ENCODE peak calls at places on chromosomes 2 and 18, in six cellular contexts. One of them, this sample, is unnamed. For H3K27me3, the result is how much of the 10 kb centered on the place peaks cover.

GRCh38 chr2:100660851-100661584 is 98.2 kb downstream of the PDCL3 start:
- DNase-seq in H1: no peak
- DNase-seq in HepG2: no peak
- DNase-seq in K562: no peak
- DNase-seq in GM12878: no peak
- DNase-seq in HCT116: no peak
- DNase-seq in this sample: no peak

GRCh38 chr2:48496867-48497266 is 33.1 kb upstream of the STON1 start:
- DNase-seq in HepG2: no peak
- DNase-seq in GM12878: no peak
- DNase-seq in HCT116: no peak
- DNase-seq in K562: no peak
- DNase-seq in H1: no peak
- DNase-seq in this sample: no peak

GRCh38 chr2:143357956-143358355 is 228.7 kb downstream of the ARHGAP15 start:
- DNase-seq in H1: no peak
- DNase-seq in GM12878: no peak
- DNase-seq in HepG2: no peak
- DNase-seq in HCT116: no peak
- DNase-seq in K562: no peak
- DNase-seq in this sample: no peak

GRCh38 chr2:109407401-109408335 is 206.1 kb downstream of the SEPTIN10 start:
- DNase-seq in HCT116: no peak
- DNase-seq in K562: no peak
- DNase-seq in GM12878: no peak
- DNase-seq in H1: no peak
- DNase-seq in HepG2: no peak
- DNase-seq in this sample: no peak

GRCh38 chr18:49052891-49053644 is 102.3 kb upstream of the SMAD7 start:
- DNase-seq in K562: no peak
- DNase-seq in HepG2: no peak
- DNase-seq in H1: no peak
- DNase-seq in HCT116: no peak
- DNase-seq in GM12878: no peak
- DNase-seq in this sample: no peak

GRCh38 chr2:30790879-30791278 is 16.4 kb downstream of the CAPN13 start:
- DNase-seq in HepG2: no peak
- DNase-seq in GM12878: no peak
- DNase-seq in H1: no peak
- DNase-seq in HCT116: no peak
- DNase-seq in K562: no peak
- DNase-seq in this sample: no peak

GRCh38 chr2:181892795-181893435 is 1.4 kb downstream of the ITPRID2 start:
- DNase-seq in HepG2: peak
- DNase-seq in HCT116: peak
- DNase-seq in H1: no peak
- DNase-seq in K562: no peak
- DNase-seq in GM12878: no peak
- DNase-seq in this sample: no peak

GRCh38 chr2:10486601-10487079 is 38.5 kb upstream of the ODC1 start:
- DNase-seq in K562: no peak
- DNase-seq in HepG2: peak
- DNase-seq in GM12878: no peak
- DNase-seq in H1: peak
- DNase-seq in HCT116: no peak
- DNase-seq in this sample: no peak

GRCh38 chr2:3159801-3160545 is 217.6 kb downstream of the EIPR1 start:
- DNase-seq in H1: no peak
- DNase-seq in GM12878: no peak
- DNase-seq in HepG2: no peak
- DNase-seq in HCT116: no peak
- DNase-seq in K562: no peak
- DNase-seq in this sample: no peak

GRCh38 chr2:23469142-23469540 is 84.2 kb downstream of the KLHL29 start:
- DNase-seq in HCT116: no peak
- DNase-seq in GM12878: no peak
- DNase-seq in H1: no peak
- DNase-seq in HepG2: no peak
- DNase-seq in K562: no peak
- DNase-seq in this sample: no peak

GRCh38 chr2:179165356-179166000 is 99.2 kb downstream of the SESTD1 start:
- DNase-seq in H1: no peak
- DNase-seq in K562: no peak
- DNase-seq in HCT116: no peak
- DNase-seq in HepG2: no peak
- DNase-seq in GM12878: no peak
- DNase-seq in this sample: no peak

GRCh38 chr2:38251940-38252339 is 125.1 kb downstream of the ATL2 start:
- DNase-seq in K562: no peak
- DNase-seq in GM12878: no peak
- DNase-seq in HCT116: no peak
- DNase-seq in HepG2: no peak
- DNase-seq in H1: no peak
- DNase-seq in this sample: no peak

GRCh38 chr18:74242451-74243096 is 49.2 kb downstream of the CYB5A start:
- DNase-seq in GM12878: no peak
- DNase-seq in H1: no peak
- DNase-seq in HepG2: peak
- DNase-seq in HCT116: no peak
- DNase-seq in K562: peak
- DNase-seq in this sample: no peak

GRCh38 chr18:75309564-75309963 is 99.0 kb downstream of the TSHZ1 start:
- DNase-seq in H1: no peak
- DNase-seq in HepG2: peak
- DNase-seq in GM12878: no peak
- DNase-seq in K562: no peak
- DNase-seq in HCT116: no peak
- DNase-seq in this sample: no peak

GRCh38 chr2:231627384-231628156 is 34.9 kb downstream of the TEX44 start:
- DNase-seq in HCT116: no peak
- DNase-seq in GM12878: no peak
- DNase-seq in HepG2: no peak
- DNase-seq in K562: no peak
- DNase-seq in H1: no peak
- DNase-seq in this sample: no peak

GRCh38 chr2:53490659-53491058 is 276.9 kb upstream of the CHAC2 start:
- DNase-seq in H1: no peak
- DNase-seq in HepG2: no peak
- DNase-seq in K562: no peak
- DNase-seq in GM12878: no peak
- DNase-seq in HCT116: no peak
- DNase-seq in this sample: no peak

GRCh38 chr2:69985684-69986083 is 24.3 kb upstream of the ASPRV1 start:
- DNase-seq in H1: no peak
- DNase-seq in HCT116: no peak
- DNase-seq in HepG2: no peak
- DNase-seq in K562: no peak
- DNase-seq in GM12878: no peak
- DNase-seq in this sample: no peak

GRCh38 chr18:25560369-25560768 is 208.4 kb upstream of the ZNF521 start:
- DNase-seq in HCT116: no peak
- DNase-seq in H1: no peak
- DNase-seq in HepG2: no peak
- DNase-seq in K562: no peak
- DNase-seq in GM12878: no peak
- DNase-seq in this sample: no peak

GRCh38 chr18:25568926-25569325 is 217.0 kb upstream of the ZNF521 start:
- DNase-seq in K562: no peak
- DNase-seq in HepG2: no peak
- DNase-seq in HCT116: no peak
- DNase-seq in GM12878: no peak
- DNase-seq in H1: no peak
- DNase-seq in this sample: no peak

GRCh38 chr18:25563346-25563745 is 211.4 kb upstream of the ZNF521 start:
- DNase-seq in HepG2: no peak
- DNase-seq in HCT116: no peak
- DNase-seq in H1: no peak
- DNase-seq in K562: no peak
- DNase-seq in GM12878: no peak
- DNase-seq in this sample: no peak

GRCh38 chr18:25561923-25562322 is 210.0 kb upstream of the ZNF521 start:
- DNase-seq in GM12878: no peak
- DNase-seq in H1: no peak
- DNase-seq in K562: peak
- DNase-seq in HCT116: no peak
- DNase-seq in HepG2: peak
- DNase-seq in this sample: peak

GRCh38 chr18:25563816-25564370 is 211.9 kb upstream of the ZNF521 start:
- DNase-seq in HCT116: no peak
- DNase-seq in K562: no peak
- DNase-seq in GM12878: no peak
- DNase-seq in H1: no peak
- DNase-seq in HepG2: no peak
- DNase-seq in this sample: no peak
- TF ChIP-seq ZNF274 in HCT116: no peak
- TF ChIP-seq ZNF274 in K562: no peak
- TF ChIP-seq ZNF274 in GM12878: no peak
- TF ChIP-seq ZNF274 in H1: no peak
- TF ChIP-seq ZNF274 in HepG2: no peak
- TF ChIP-seq ZNF274 in this sample: no peak

GRCh38 chr2:167550448-167550847 is 662.2 kb downstream of the XIRP2 start:
- DNase-seq in H1: no peak
- DNase-seq in K562: peak
- DNase-seq in HepG2: peak
- DNase-seq in GM12878: no peak
- DNase-seq in HCT116: peak
- DNase-seq in this sample: no peak

GRCh38 chr2:167543721-167544120 is 655.4 kb downstream of the XIRP2 start:
- DNase-seq in HCT116: no peak
- DNase-seq in K562: no peak
- DNase-seq in GM12878: no peak
- DNase-seq in HepG2: no peak
- DNase-seq in H1: no peak
- DNase-seq in this sample: no peak

GRCh38 chr2:167548396-167548795 is 660.1 kb downstream of the XIRP2 start:
- DNase-seq in H1: no peak
- DNase-seq in HepG2: no peak
- DNase-seq in GM12878: no peak
- DNase-seq in HCT116: no peak
- DNase-seq in K562: no peak
- DNase-seq in this sample: no peak

DNA sequence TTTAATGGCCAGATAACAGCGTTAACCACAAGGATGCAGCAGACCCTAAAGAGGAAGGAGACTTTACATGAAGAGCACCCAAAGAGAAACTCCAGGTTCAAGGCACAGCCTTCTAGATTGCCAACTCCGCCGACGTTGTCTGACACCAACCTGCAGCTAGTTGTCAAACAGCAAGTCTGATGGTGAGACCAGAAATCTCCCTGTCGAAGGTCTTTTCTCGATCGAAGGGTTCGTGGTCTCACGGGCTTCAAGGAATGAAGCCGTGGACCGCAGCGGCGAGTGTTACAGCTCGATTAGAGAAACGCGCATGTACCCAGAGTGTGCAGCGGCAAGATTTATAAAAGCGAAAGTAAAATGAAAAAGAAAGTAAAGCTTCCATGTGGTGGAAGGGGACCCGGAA is 656.3 kb downstream of the XIRP2 start:
- DNase-seq in HCT116: no peak
- DNase-seq in HepG2: no peak
- DNase-seq in GM12878: no peak
- DNase-seq in H1: no peak
- DNase-seq in K562: peak
- DNase-seq in this sample: no peak
- H3K27me3 ChIP-seq in HCT116: under half
- H3K27me3 ChIP-seq in HepG2: under half
- H3K27me3 ChIP-seq in GM12878: under half
- H3K27me3 ChIP-seq in H1: under half
- H3K27me3 ChIP-seq in K562: under half
- H3K27me3 ChIP-seq in this sample: under half

GRCh38 chr2:85600235-85600575 is 2.3 kb downstream of the TMEM150A start:
- DNase-seq in HCT116: no peak
- DNase-seq in HepG2: no peak
- DNase-seq in K562: no peak
- DNase-seq in H1: no peak
- DNase-seq in GM12878: no peak
- DNase-seq in this sample: no peak

GRCh38 chr2:85597241-85597640 is 1.7 kb downstream of the RNF181 start:
- DNase-seq in GM12878: no peak
- DNase-seq in HCT116: no peak
- DNase-seq in HepG2: no peak
- DNase-seq in K562: no peak
- DNase-seq in H1: no peak
- DNase-seq in this sample: no peak

GRCh38 chr2:85599468-85600234 is 2.8 kb downstream of the TMEM150A start:
- DNase-seq in K562: no peak
- DNase-seq in HepG2: no peak
- DNase-seq in HCT116: no peak
- DNase-seq in GM12878: no peak
- DNase-seq in H1: no peak
- DNase-seq in this sample: no peak

GRCh38 chr2:85596486-85597143 is 1.1 kb downstream of the RNF181 start:
- DNase-seq in H1: no peak
- DNase-seq in HCT116: no peak
- DNase-seq in HepG2: no peak
- DNase-seq in K562: no peak
- DNase-seq in GM12878: no peak
- DNase-seq in this sample: no peak

DNA sequence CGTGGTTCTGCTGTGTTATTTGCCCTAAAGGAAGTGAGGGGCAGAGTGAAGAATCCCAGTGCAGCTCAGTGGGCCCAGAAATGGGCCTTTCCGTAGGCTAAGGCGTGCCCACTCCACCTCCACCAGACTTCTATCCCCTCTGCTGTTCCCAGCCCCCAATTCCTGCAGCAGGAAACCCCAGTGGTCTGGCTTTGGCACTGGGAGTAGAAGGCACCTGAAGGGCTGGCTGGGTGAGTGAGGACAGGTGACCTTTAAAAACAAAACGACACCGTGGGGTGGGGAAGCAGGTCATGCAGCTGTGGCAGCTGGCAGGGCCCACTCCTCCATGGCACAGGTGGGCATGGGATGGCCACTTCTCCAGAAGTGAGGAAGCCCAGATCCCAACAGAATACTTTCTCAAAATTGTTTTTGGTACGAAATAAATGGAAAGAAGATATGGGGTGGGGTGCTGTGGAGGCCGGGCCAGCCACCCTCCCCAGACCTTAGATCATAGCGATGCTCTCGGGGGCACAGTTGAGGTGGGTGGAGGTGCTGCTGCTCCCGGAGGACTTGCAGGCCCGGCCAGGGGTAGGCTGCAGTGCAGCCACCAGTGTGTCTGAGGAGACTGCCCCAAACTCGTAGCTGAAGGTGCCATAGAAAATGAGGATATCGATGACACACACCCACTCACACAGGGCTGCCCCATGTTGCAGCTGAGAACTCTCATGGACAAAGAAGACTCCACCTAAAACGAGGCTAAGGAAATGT is 3.2 kb downstream of the RNF181 start:
- DNase-seq in HepG2: no peak
- DNase-seq in H1: no peak
- DNase-seq in GM12878: no peak
- DNase-seq in K562: no peak
- DNase-seq in HCT116: no peak
- DNase-seq in this sample: no peak
- TF ChIP-seq ZNF274 in HepG2: no peak
- TF ChIP-seq ZNF274 in H1: no peak
- TF ChIP-seq ZNF274 in GM12878: no peak
- TF ChIP-seq ZNF274 in K562: no peak
- TF ChIP-seq ZNF274 in HCT116: no peak
- TF ChIP-seq ZNF274 in this sample: no peak

GRCh38 chr18:58562146-58562998 is 66.5 kb downstream of the ALPK2 start:
- DNase-seq in HepG2: no peak
- DNase-seq in GM12878: no peak
- DNase-seq in HCT116: no peak
- DNase-seq in K562: no peak
- DNase-seq in H1: no peak
- DNase-seq in this sample: no peak
- H3K27me3 ChIP-seq in HepG2: under half
- H3K27me3 ChIP-seq in GM12878: under half
- H3K27me3 ChIP-seq in HCT116: under half
- H3K27me3 ChIP-seq in K562: under half
- H3K27me3 ChIP-seq in H1: under half
- H3K27me3 ChIP-seq in this sample: under half